ENCODE peak calls at places on chromosomes 12 and 14, in six cellular contexts. One of them, this sample, is unnamed. For H3K9me2, the result is how much of the 10 kb centered on the place peaks cover.

GRCh38 chr12:79764641-79765040 is 73.9 kb upstream of the PAWR start:
- DNase-seq in GM23248: no peak
- DNase-seq in hepatocyte: no peak
- DNase-seq in Karpas-422: no peak
- DNase-seq in MM.1S: no peak
- DNase-seq in SK-N-SH: no peak
- DNase-seq in this sample: no peak

GRCh38 chr12:85874064-85874463 is at the start of gene NTS:
- DNase-seq in SK-N-SH: no peak
- DNase-seq in MM.1S: no peak
- DNase-seq in hepatocyte: peak
- DNase-seq in GM23248: no peak
- DNase-seq in Karpas-422: peak
- DNase-seq in this sample: peak

GRCh38 chr12:67366530-67367196 is 97.5 kb downstream of the CAND1 start:
- DNase-seq in SK-N-SH: no peak
- DNase-seq in GM23248: peak
- DNase-seq in MM.1S: no peak
- DNase-seq in Karpas-422: peak
- DNase-seq in hepatocyte: no peak
- DNase-seq in this sample: peak

GRCh38 chr12:3042394-3042793 is 34.8 kb upstream of the TSPAN9 start:
- DNase-seq in Karpas-422: peak
- DNase-seq in SK-N-SH: no peak
- DNase-seq in MM.1S: no peak
- DNase-seq in hepatocyte: no peak
- DNase-seq in GM23248: no peak
- DNase-seq in this sample: no peak

GRCh38 chr12:6961695-6962284 is 8.7 kb downstream of the PHB2 start:
- DNase-seq in hepatocyte: peak
- DNase-seq in Karpas-422: peak
- DNase-seq in GM23248: peak
- DNase-seq in MM.1S: peak
- DNase-seq in SK-N-SH: peak
- DNase-seq in this sample: peak

GRCh38 chr14:49966304-49966809 is 73.5 kb downstream of the ARF6 start:
- DNase-seq in SK-N-SH: no peak
- DNase-seq in Karpas-422: peak
- DNase-seq in MM.1S: no peak
- DNase-seq in GM23248: peak
- DNase-seq in hepatocyte: peak
- DNase-seq in this sample: no peak

GRCh38 chr12:58916891-58917570 is 3.3 kb downstream of the LRIG3 start:
- DNase-seq in MM.1S: no peak
- DNase-seq in Karpas-422: no peak
- DNase-seq in GM23248: peak
- DNase-seq in SK-N-SH: no peak
- DNase-seq in hepatocyte: peak
- DNase-seq in this sample: peak

GRCh38 chr12:49519574-49519936 is 19.3 kb upstream of the KCNH3 start:
- DNase-seq in hepatocyte: no peak
- DNase-seq in Karpas-422: no peak
- DNase-seq in MM.1S: no peak
- DNase-seq in GM23248: no peak
- DNase-seq in SK-N-SH: no peak
- DNase-seq in this sample: no peak

GRCh38 chr12:113155641-113156040 is 6.1 kb downstream of the CFAP73 start:
- DNase-seq in SK-N-SH: no peak
- DNase-seq in hepatocyte: no peak
- DNase-seq in Karpas-422: no peak
- DNase-seq in MM.1S: no peak
- DNase-seq in GM23248: no peak
- DNase-seq in this sample: no peak

GRCh38 chr14:53156238-53156637 is 3.1 kb upstream of the DDHD1 start:
- DNase-seq in Karpas-422: no peak
- DNase-seq in GM23248: no peak
- DNase-seq in hepatocyte: no peak
- DNase-seq in SK-N-SH: no peak
- DNase-seq in MM.1S: no peak
- DNase-seq in this sample: no peak

GRCh38 chr14:92748259-92749016 is at the start of gene LGMN:
- DNase-seq in SK-N-SH: peak
- DNase-seq in MM.1S: peak
- DNase-seq in hepatocyte: peak
- DNase-seq in Karpas-422: no peak
- DNase-seq in GM23248: peak
- DNase-seq in this sample: peak

GRCh38 chr12:128817115-128818015 is 6.4 kb downstream of the SLC15A4 start:
- DNase-seq in hepatocyte: peak
- DNase-seq in Karpas-422: peak
- DNase-seq in MM.1S: no peak
- DNase-seq in GM23248: peak
- DNase-seq in SK-N-SH: peak
- DNase-seq in this sample: no peak

GRCh38 chr14:60166144-60166543 is 946 bp upstream of the DHRS7 start:
- DNase-seq in MM.1S: no peak
- DNase-seq in SK-N-SH: no peak
- DNase-seq in GM23248: peak
- DNase-seq in Karpas-422: peak
- DNase-seq in hepatocyte: no peak
- DNase-seq in this sample: no peak

GRCh38 chr12:132213359-132214160 is 69.3 kb downstream of the NOC4L start:
- DNase-seq in GM23248: no peak
- DNase-seq in SK-N-SH: no peak
- DNase-seq in Karpas-422: no peak
- DNase-seq in hepatocyte: no peak
- DNase-seq in MM.1S: no peak
- DNase-seq in this sample: no peak

GRCh38 chr14:60805881-60806569 is 71.5 kb downstream of the MNAT1 start:
- DNase-seq in MM.1S: no peak
- DNase-seq in SK-N-SH: no peak
- DNase-seq in Karpas-422: no peak
- DNase-seq in hepatocyte: no peak
- DNase-seq in GM23248: peak
- DNase-seq in this sample: peak

DNA sequence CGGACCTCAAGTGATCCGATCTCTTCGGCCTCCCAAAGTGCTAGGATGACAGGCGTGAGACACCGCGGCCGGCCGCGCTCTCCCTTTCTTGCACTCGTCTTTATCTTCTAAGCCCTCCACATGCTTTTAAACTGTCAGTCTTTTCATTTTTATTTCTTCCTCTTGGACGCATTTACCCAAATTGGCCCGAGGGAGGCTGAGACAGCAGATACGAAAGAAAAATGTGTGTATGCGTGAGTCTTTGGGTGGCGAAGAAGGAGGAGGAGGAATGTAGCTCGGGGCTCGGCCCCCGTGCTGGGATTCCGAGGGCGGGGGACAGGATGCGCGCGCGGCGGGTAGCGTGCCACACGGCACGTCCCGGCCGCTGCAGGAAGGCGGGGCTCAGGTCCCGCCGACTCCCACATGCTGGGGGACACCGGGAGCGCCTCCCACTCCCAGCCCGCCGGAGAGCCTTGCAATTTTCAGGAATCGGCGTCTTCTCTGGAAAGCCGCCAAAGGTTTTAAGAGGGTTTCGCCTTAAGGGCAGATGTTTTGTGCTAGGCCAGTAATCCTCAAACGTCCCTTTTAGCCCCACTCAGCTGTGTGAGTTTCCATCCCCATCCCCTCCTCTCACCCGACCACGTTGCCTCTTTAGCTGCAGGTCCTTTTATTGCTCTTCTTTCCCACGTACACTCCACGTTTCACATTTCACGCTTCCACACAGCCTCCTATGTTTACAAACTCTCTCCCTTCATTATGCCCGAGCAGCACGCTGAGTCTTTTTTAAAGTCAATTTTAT is 34.7 kb upstream of the SLC2A3 start:
- DNase-seq in Karpas-422: peak
- DNase-seq in GM23248: peak
- DNase-seq in hepatocyte: peak
- DNase-seq in MM.1S: peak
- DNase-seq in SK-N-SH: peak
- DNase-seq in this sample: peak
- H2AFZ ChIP-seq in Karpas-422: peak
- H2AFZ ChIP-seq in GM23248: peak
- H2AFZ ChIP-seq in hepatocyte: peak
- H2AFZ ChIP-seq in MM.1S: peak
- H2AFZ ChIP-seq in SK-N-SH: peak
- H2AFZ ChIP-seq in this sample: peak

GRCh38 chr12:92535961-92536360 is 166.8 kb upstream of the PLEKHG7 start:
- DNase-seq in hepatocyte: no peak
- DNase-seq in MM.1S: no peak
- DNase-seq in Karpas-422: no peak
- DNase-seq in SK-N-SH: no peak
- DNase-seq in GM23248: no peak
- DNase-seq in this sample: no peak

GRCh38 chr12:92539966-92540791 is 162.6 kb upstream of the PLEKHG7 start:
- DNase-seq in hepatocyte: no peak
- DNase-seq in SK-N-SH: no peak
- DNase-seq in Karpas-422: no peak
- DNase-seq in MM.1S: no peak
- DNase-seq in GM23248: no peak
- DNase-seq in this sample: no peak

GRCh38 chr12:92541024-92541423 is 161.8 kb upstream of the PLEKHG7 start:
- DNase-seq in MM.1S: no peak
- DNase-seq in hepatocyte: no peak
- DNase-seq in SK-N-SH: no peak
- DNase-seq in GM23248: no peak
- DNase-seq in Karpas-422: no peak
- DNase-seq in this sample: no peak

GRCh38 chr12:92537235-92537960 is 165.4 kb upstream of the PLEKHG7 start:
- DNase-seq in SK-N-SH: no peak
- DNase-seq in MM.1S: peak
- DNase-seq in GM23248: no peak
- DNase-seq in Karpas-422: no peak
- DNase-seq in hepatocyte: no peak
- DNase-seq in this sample: no peak

DNA sequence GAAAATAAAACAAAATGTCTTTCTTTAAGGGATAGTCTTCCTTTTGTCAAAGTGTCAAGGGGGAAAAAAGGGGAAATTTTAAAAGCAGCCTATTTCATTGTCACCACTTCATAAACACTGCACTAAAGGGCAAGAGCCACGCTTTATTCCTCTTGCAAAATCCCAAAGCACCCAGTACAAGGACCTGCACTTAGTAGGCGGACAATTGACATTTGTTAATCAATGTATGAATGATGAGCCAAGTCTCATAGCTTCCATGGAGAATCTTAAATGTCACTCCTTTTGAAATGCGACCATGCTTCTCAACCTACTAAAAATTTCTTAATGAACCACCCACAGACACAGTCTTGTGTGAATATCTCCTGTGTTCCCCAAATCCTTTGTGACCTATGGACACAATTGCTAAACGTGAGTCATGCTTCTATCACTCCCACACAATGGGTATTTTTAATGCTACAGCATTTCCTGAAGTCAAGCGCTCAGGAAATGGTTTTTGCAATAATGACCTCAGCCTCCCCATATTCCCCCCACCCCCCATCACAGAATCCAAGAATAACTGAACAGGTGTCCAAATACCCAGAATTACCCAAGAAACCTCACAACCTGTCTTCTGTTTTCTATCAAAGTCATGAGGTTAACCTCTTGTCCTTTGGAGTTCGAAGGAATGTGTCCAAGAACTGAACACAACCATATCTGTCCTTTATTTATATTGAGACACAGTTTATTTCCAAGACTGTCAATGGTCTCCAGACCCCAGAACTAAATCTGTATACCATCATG is 163.6 kb upstream of the PLEKHG7 start:
- DNase-seq in SK-N-SH: no peak
- DNase-seq in Karpas-422: no peak
- DNase-seq in MM.1S: peak
- DNase-seq in GM23248: peak
- DNase-seq in hepatocyte: peak
- DNase-seq in this sample: peak
- H3K9me2 ChIP-seq in SK-N-SH: under half
- H3K9me2 ChIP-seq in Karpas-422: under half
- H3K9me2 ChIP-seq in MM.1S: under half
- H3K9me2 ChIP-seq in GM23248: under half
- H3K9me2 ChIP-seq in hepatocyte: under half
- H3K9me2 ChIP-seq in this sample: under half

GRCh38 chr12:75628511-75628910 is 117.1 kb upstream of the KRR1 start:
- DNase-seq in GM23248: no peak
- DNase-seq in hepatocyte: no peak
- DNase-seq in MM.1S: no peak
- DNase-seq in Karpas-422: no peak
- DNase-seq in SK-N-SH: no peak
- DNase-seq in this sample: no peak

GRCh38 chr12:75622492-75622891 is 111.1 kb upstream of the KRR1 start:
- DNase-seq in hepatocyte: no peak
- DNase-seq in MM.1S: no peak
- DNase-seq in GM23248: no peak
- DNase-seq in Karpas-422: no peak
- DNase-seq in SK-N-SH: no peak
- DNase-seq in this sample: no peak

GRCh38 chr12:75628916-75629315 is 117.5 kb upstream of the KRR1 start:
- DNase-seq in GM23248: no peak
- DNase-seq in hepatocyte: no peak
- DNase-seq in Karpas-422: peak
- DNase-seq in MM.1S: no peak
- DNase-seq in SK-N-SH: no peak
- DNase-seq in this sample: no peak

DNA sequence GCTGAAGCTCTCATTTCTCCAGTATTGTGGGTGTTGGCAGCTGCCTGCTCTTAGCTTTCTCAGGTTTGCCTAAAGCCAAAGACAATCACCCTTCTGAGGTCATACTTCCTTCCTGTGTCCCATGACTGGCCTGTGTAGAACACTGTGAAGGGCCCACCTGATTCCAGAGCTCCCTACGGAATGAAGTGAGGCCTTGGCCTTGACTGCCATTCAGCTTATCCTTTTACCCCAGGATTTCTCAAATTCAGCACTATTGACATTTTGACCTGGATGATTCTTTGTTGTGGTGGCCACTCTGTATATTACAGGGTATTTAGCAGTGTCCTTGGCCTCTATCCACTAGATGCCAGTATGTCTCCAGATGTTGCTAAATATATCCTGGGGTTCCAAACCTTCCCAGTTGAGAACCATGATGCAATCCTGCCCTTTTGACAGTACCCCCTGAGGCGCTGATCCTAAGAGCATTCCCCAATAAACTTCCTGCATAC is 112.3 kb upstream of the KRR1 start:
- DNase-seq in Karpas-422: no peak
- DNase-seq in MM.1S: no peak
- DNase-seq in hepatocyte: peak
- DNase-seq in GM23248: peak
- DNase-seq in SK-N-SH: peak
- DNase-seq in this sample: peak
- H2AFZ ChIP-seq in Karpas-422: peak
- H2AFZ ChIP-seq in MM.1S: no peak
- H2AFZ ChIP-seq in hepatocyte: no peak
- H2AFZ ChIP-seq in GM23248: no peak
- H2AFZ ChIP-seq in SK-N-SH: peak
- H2AFZ ChIP-seq in this sample: no peak

DNA sequence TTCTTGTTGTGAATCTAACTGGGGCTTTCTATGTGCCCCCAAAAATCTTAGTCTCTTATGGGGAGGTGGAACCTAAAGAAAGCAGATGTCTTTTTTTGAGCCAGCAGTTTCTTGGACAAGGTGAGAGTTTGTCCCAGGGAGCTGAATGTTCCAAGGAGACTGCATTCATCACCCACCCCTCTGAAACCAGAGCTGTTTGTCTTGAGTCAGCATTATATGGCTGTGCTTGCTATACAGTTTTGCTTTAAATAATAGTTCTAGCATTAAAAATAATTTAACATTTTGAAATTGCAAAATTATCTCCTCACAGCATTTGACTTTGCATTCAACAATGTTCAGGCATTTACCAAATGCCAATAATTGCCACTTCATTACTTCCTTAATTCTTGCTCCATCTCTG is 813.3 kb downstream of the BCL11B start:
- DNase-seq in GM23248: no peak
- DNase-seq in Karpas-422: no peak
- DNase-seq in SK-N-SH: no peak
- DNase-seq in hepatocyte: no peak
- DNase-seq in MM.1S: no peak
- DNase-seq in this sample: no peak
- H3K9me2 ChIP-seq in GM23248: under half
- H3K9me2 ChIP-seq in Karpas-422: under half
- H3K9me2 ChIP-seq in SK-N-SH: under half
- H3K9me2 ChIP-seq in hepatocyte: under half
- H3K9me2 ChIP-seq in MM.1S: under half
- H3K9me2 ChIP-seq in this sample: under half